ENCODE peak calls at places on chromosomes 5 and 9, in five cellular contexts. A, Y, H, G and N are unnamed samples.

GRCh38 chr5:126095001-126095400 is 328.2 kb upstream of the GRAMD2B start:
- DNase-seq in A (no peak), Y (no peak), H (no peak), G (no peak), N (no peak)

GRCh38 chr9:118609355-118610044 is 759.7 kb downstream of the BRINP1 start:
- DNase-seq in A (peak), Y (no peak), H (peak), G (no peak), N (peak)

GRCh38 chr9:127904518-127904887 is 5.1 kb upstream of the ST6GALNAC6 start:
- DNase-seq in A (no peak), Y (no peak), H (no peak), G (no peak), N (no peak)

GRCh38 chr9:89484475-89485404 is 13.2 kb downstream of the SEMA4D start:
- DNase-seq in A (no peak), Y (no peak), H (no peak), G (no peak), N (no peak)

GRCh38 chr5:78568212-78568611 is 80.4 kb downstream of the LHFPL2 start:
- DNase-seq in A (no peak), Y (no peak), H (no peak), G (peak), N (no peak)

GRCh38 chr9:89000281-89000875 is 9.1 kb downstream of the S1PR3 start:
- DNase-seq in A (no peak), Y (peak), H (no peak), G (peak), N (peak)

GRCh38 chr5:66113160-66113559 is 30.9 kb upstream of the SREK1 start:
- DNase-seq in A (peak), Y (no peak), H (peak), G (no peak), N (peak)

GRCh38 chr5:40106847-40107246 is 572.9 kb upstream of the PTGER4 start:
- DNase-seq in A (no peak), Y (no peak), H (no peak), G (no peak), N (no peak)

GRCh38 chr5:81209386-81209785 is 23.7 kb upstream of the CKMT2 start:
- DNase-seq in A (no peak), Y (no peak), H (no peak), G (no peak), N (no peak)

GRCh38 chr5:169336234-169336633 is 35.3 kb upstream of the SLIT3 start:
- DNase-seq in A (no peak), Y (no peak), H (no peak), G (no peak), N (no peak)

GRCh38 chr5:931570-932145 is 39.0 kb downstream of the TRIP13 start:
- DNase-seq in A (no peak), Y (peak), H (no peak), G (no peak), N (no peak)

GRCh38 chr5:112174959-112175594 is 244.0 kb downstream of the EPB41L4A start:
- DNase-seq in A (peak), Y (peak), H (peak), G (peak), N (peak)

GRCh38 chr5:128539038-128539429 is 989 bp upstream of the FBN2 start:
- DNase-seq in A (no peak), Y (no peak), H (peak), G (peak), N (peak)

GRCh38 chr9:12464910-12465512 is 228.2 kb upstream of the TYRP1 start:
- DNase-seq in A (peak), Y (no peak), H (peak), G (peak), N (peak)

GRCh38 chr5:17831279-17831678 is 197.0 kb downstream of the TAF11L14 start:
- DNase-seq in A (no peak), Y (no peak), H (no peak), G (no peak), N (no peak)

GRCh38 chr5:3542158-3542557 is 53.5 kb upstream of the IRX1 start:
- DNase-seq in A (no peak), Y (no peak), H (no peak), G (no peak), N (no peak)

GRCh38 chr9:28999806-29000205 is 1426.5 kb upstream of the C9orf72 start:
- DNase-seq in A (no peak), Y (no peak), H (peak), G (no peak), N (peak)

GRCh38 chr5:122126711-122127385 is 2.5 kb upstream of the ZNF474 start:
- DNase-seq in A (no peak), Y (peak), H (no peak), G (no peak), N (peak)

GRCh38 chr9:81303658-81304057 is 385.7 kb downstream of the TLE1 start:
- DNase-seq in A (no peak), Y (no peak), H (no peak), G (no peak), N (no peak)

GRCh38 chr9:134403682-134404301 is 77.5 kb downstream of the RXRA start:
- DNase-seq in A (no peak), Y (peak), H (peak), G (peak), N (peak)

GRCh38 chr9:134648701-134649525 is 7.3 kb downstream of the COL5A1 start:
- DNase-seq in A (peak), Y (no peak), H (peak), G (peak), N (peak)

GRCh38 chr5:128227984-128228383 is 144.4 kb downstream of the SLC12A2 start:
- DNase-seq in A (peak), Y (no peak), H (peak), G (no peak), N (peak)

GRCh38 chr5:16585028-16585667 is 31.6 kb downstream of the RETREG1 start:
- DNase-seq in A (no peak), Y (no peak), H (no peak), G (no peak), N (no peak)

GRCh38 chr9:16213781-16214515 is 656.5 kb downstream of the BNC2 start:
- DNase-seq in A (peak), Y (peak), H (peak), G (peak), N (peak)

GRCh38 chr9:111661802-111662491 is 542 bp downstream of the GNG10 start:
- DNase-seq in A (peak), Y (peak), H (peak), G (peak), N (peak)

GRCh38 chr5:178381206-178381605 is 148.6 kb upstream of the PHYKPL start:
- DNase-seq in A (no peak), Y (no peak), H (no peak), G (no peak), N (no peak)

GRCh38 chr5:157721159-157721558 is 10.1 kb upstream of the THG1L start:
- DNase-seq in A (no peak), Y (no peak), H (no peak), G (no peak), N (no peak)

GRCh38 chr9:78001946-78002731 is 29.5 kb downstream of the GNAQ start:
- DNase-seq in A (peak), Y (no peak), H (peak), G (no peak), N (no peak)

GRCh38 chr9:76198336-76198735 is 195.9 kb downstream of the RFK start:
- DNase-seq in A (no peak), Y (peak), H (peak), G (peak), N (peak)

GRCh38 chr9:99855467-99856176 is 33.9 kb downstream of the NR4A3 start:
- DNase-seq in A (no peak), Y (no peak), H (no peak), G (no peak), N (no peak)
- TF ChIP-seq CTCF in A (peak), Y (no peak), H (no peak), G (no peak), N (peak)

DNA sequence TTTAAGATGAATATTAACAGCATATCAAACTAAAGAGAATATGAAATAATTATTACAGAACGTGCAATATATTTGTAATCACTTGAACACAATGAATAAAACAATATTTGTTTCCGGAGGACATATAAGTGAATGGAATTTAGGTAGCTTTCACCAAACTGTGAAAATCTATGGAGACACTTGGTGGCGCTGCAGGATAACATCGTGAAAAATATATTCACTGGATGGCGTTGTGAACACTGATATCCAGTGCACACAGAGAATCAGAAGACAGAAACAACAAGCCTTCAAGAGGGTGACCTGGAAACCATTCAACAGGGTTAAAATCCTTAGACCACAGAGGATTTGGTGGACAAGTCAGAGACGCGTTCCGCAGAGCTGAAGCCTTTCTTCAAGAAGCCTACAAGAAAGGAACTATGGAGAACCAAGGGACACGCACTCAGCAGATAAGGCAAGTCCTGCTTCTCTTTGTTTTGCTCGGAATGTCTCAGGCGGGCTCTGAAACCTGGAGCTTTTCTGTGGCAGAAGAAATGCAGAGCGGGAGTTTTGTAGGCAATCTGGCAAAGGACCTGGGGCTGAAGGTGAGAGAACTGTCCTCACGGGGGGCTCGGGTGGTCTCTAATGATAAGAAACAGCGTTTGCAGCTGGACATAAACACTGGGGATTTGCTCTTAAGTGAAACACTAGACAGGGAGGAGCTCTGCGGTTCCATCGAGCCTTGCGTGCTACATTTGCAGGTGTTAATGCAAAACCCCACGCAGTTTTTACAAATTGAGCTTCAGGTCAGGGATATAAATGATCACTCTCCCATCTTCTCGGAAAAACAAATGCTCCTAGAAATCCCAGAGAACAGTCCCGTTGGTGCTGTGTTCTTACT is at the start of gene PCDHB11:
- DNase-seq in A (no peak), Y (no peak), H (no peak), G (peak), N (no peak)
- TF ChIP-seq CTCF in A (peak), Y (no peak), H (no peak), G (no peak), N (no peak)

GRCh38 chr9:95507456-95508241 is 9.1 kb downstream of the PTCH1 start:
- DNase-seq in A (peak), Y (peak), H (peak), G (peak), N (peak)

GRCh38 chr9:95505676-95506437 is 10.9 kb downstream of the PTCH1 start:
- DNase-seq in A (no peak), Y (no peak), H (peak), G (peak), N (peak)

GRCh38 chr9:95506438-95506691 is 10.4 kb downstream of the PTCH1 start:
- DNase-seq in A (peak), Y (no peak), H (peak), G (peak), N (peak)

GRCh38 chr9:95508242-95508967 is 8.4 kb downstream of the PTCH1 start:
- DNase-seq in A (no peak), Y (no peak), H (peak), G (peak), N (no peak)

DNA sequence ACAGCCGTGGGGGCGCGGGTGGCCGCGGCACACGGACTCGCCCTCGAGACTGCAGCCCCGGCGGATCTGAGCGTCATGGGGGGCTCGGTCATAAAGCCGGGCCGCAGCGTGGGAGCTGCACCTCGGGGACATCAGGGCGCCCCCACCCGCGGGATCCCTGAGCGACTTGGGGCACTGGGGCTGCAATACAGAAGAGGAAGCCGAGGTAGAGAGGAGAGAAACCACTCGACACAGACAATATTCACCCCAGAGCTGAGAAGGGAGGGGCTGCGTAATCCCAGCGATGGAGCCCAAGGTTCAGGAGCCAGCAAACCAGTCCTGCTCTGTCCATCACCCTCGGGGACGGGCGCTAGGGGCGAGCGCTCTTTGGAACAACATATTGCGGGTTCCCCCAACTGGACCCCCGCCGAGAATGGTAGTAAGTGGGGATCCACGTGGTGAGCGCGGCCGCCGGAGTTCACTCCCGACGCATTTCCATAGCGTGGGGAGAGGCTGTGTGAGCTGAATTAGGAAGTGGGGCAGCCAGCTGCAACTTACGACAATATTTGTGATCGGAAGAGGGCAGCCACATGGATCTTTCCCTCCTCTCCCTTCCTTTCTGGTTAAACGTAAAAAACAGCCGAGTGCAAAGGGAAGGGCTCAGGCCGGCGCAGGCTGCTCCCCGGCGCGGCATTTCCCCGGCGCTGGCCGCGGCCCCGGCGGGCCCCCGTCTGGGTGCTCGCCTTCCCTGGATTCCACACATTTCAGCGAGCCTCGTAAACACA is 9.9 kb downstream of the PTCH1 start:
- DNase-seq in A (peak), Y (peak), H (peak), G (peak), N (peak)
- TF ChIP-seq CTCF in A (peak), Y (no peak), H (no peak), G (no peak), N (no peak)

DNA sequence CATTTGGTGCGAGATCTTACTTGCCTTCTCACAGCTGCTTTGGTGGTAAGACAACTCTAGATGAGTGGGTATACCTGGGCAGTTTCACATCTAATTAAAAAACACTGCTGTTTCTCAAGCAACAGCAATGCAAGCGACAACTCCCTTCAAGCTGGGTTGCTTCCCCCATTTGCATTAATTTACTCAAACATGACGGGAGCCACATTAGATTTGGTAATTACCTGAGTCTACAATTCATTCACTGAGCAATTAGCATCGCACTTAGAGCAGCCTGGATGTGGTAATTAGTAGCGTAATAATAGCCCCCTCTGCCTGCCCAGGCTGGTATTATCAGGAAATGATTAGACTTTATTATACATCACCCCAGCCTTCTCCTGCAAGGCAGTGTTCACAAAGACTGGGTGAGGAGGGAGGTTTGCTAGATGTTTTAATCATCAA is 73.4 kb downstream of the FBXO38 start:
- DNase-seq in A (no peak), Y (no peak), H (no peak), G (no peak), N (peak)
- TF ChIP-seq CTCF in A (peak), Y (no peak), H (peak), G (peak), N (peak)

DNA sequence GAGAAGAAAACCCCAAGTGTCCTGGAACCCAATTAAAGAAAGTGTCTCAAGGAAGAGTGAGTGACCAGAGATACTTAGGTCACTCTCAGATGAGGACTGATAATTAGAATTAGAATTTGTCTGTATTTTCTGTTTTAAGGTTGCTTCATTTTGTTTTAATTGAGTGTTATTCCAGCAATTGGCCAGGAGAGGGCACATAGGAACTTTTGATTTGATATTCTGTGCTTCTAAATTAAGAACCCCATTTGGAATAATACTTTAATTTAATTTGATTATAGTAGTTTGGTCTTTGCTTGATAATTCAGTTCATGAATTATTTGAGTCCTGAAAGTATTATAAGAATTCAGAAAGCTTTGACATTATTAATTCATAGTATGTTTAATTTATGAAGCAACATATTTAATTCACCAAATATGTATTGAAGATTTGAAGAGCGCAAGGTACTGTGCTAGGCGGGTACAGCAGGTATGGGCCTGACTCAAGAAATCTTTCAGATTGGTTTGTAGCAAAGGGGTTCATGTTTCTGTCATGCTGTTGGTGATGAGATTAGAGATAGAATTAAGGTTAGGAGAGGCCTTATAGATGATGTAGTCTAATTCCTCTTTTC is 4.9 kb downstream of the MRPL22 start:
- DNase-seq in A (no peak), Y (no peak), H (peak), G (no peak), N (peak)
- TF ChIP-seq CTCF in A (peak), Y (peak), H (peak), G (peak), N (peak)

DNA sequence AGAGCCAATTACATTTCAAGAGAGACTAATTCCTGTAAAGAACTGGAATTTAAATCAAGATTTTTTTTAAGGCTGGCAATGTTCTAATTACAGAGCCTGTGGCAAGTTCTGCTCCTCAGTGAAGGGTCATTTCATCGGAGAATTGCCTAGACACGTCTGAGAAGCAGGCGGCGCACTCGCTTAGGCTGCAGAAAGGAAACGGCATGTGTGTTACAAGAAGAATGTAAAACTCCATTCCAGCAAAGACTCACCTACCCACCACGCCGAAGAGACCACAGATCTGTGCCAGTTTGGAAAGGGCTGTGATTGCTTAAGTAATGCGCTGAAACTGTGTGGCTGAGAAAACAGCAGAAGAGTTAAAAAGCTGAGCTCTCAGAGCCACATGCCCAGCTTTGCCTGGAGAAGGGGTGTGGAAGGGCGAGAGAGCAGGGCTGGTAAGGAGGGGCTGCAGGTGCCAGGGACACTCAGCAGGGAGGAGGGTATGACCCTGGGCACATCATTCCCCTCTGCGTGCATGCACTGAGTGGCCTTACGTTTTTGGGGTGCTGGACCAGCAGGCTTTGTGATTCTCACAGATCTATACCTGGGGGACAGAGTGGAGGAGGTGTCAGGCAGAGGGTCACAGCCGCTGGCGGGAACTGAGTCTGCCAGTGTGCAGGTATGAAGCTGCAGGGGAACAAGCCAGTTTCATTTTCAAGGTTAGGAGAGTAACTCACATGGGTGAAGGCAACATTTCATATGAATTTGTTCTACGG is 17.8 kb upstream of the SLC25A51 start:
- DNase-seq in A (no peak), Y (peak), H (no peak), G (no peak), N (no peak)
- TF ChIP-seq CTCF in A (no peak), Y (no peak), H (no peak), G (no peak), N (no peak)

DNA sequence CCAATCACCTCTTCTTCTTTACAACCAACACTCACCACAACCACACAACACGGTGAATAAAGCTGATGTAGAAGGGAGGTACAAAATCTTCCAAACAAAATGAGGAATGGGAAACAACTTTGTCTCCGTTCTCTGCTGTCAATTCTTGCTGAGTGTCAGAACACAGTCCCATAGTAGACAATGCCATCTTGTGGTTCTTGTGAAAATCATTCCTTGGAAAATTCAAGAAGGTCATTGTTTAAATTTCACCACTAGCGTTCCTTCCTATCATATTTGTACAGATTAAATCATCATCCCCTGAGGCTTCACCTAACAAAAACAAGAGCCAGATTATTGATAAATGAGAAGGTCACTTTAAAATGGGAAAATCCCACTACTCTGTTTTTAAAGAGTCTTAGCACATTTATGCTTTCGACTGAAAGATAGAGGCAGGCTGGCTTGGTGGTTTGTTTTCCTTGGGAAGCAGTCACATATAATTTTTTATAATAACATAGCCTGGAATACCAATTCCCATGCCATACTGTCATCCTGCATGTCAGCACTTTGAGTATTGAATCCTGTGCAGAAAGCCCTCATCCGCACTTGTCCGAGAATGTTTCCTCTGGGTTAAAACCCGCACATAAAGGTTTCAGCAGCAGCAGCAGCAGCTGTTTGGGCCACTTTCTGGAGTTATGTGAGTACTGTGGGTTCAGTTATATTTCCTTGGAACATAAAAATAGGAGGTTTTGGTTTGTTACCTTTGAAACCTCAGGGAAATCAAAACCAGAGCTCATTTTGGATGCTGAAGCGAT is 395.0 kb upstream of the SMARCA2 start:
- DNase-seq in A (no peak), Y (no peak), H (peak), G (no peak), N (no peak)
- TF ChIP-seq CTCF in A (peak), Y (no peak), H (no peak), G (no peak), N (no peak)